ENCODE peak calls at places on chromosomes 4 and X, in six cellular contexts. S is NB4; O is astrocyte of the cerebellum; F is foreskin fibroblast; X is lower lobe of right lung; Q is CD8-positive, alpha-beta T cell. N is an unnamed sample.

GRCh38 chr4:31246856-31247255 is 526.7 kb downstream of the PCDH7 start:
- DNase-seq in S (no peak), O (no peak), F (no peak), X (no peak), Q (no peak), N (no peak)

GRCh38 chr4:41569957-41570356 is 32.0 kb downstream of the LIMCH1 start:
- DNase-seq in S (no peak), O (no peak), F (peak), X (no peak), Q (no peak), N (no peak)

GRCh38 chr4:65450899-65451298 is 219.4 kb downstream of the EPHA5 start:
- DNase-seq in S (no peak), O (no peak), F (no peak), X (no peak), Q (no peak), N (no peak)

GRCh38 chrX:42386681-42387080 is 391.3 kb downstream of the PPP1R2C start:
- DNase-seq in S (no peak), O (no peak), F (no peak), X (no peak), Q (no peak), N (no peak)

GRCh38 chr4:123546661-123547060 is 150.1 kb downstream of the SPRY1 start:
- DNase-seq in S (no peak), O (no peak), F (no peak), X (no peak), Q (no peak), N (no peak)

GRCh38 chr4:97984545-97985131 is 158.6 kb downstream of the STPG2 start:
- DNase-seq in S (peak), O (no peak), F (no peak), X (no peak), Q (no peak), N (no peak)

GRCh38 chr4:21753084-21753760 is 195.3 kb downstream of the KCNIP4 start:
- DNase-seq in S (no peak), O (no peak), F (peak), X (no peak), Q (no peak), N (no peak)

GRCh38 chr4:108890491-108890890 is 127.6 kb upstream of the ETNPPL start:
- DNase-seq in S (no peak), O (no peak), F (no peak), X (no peak), Q (no peak), N (no peak)

GRCh38 chr4:135365065-135365464 is 1163.5 kb upstream of the PABPC4L start:
- DNase-seq in S (no peak), O (no peak), F (peak), X (no peak), Q (no peak), N (no peak)

GRCh38 chr4:142307857-142308256 is 538.2 kb downstream of the INPP4B start:
- DNase-seq in S (no peak), O (no peak), F (no peak), X (no peak), Q (no peak), N (no peak)

GRCh38 chr4:39032218-39033085 is at the start of gene TMEM156:
- DNase-seq in S (peak), O (no peak), F (peak), X (no peak), Q (no peak), N (no peak)

GRCh38 chrX:35115205-35115604 is 172.6 kb downstream of the FAM47B start:
- DNase-seq in S (no peak), O (peak), F (peak), X (no peak), Q (no peak), N (no peak)

GRCh38 chrX:41029332-41029731 is 55.9 kb upstream of the USP9X start:
- DNase-seq in S (no peak), O (no peak), F (no peak), X (no peak), Q (no peak), N (no peak)

GRCh38 chrX:133053854-133054565 is 42.9 kb downstream of the USP26 start:
- DNase-seq in S (no peak), O (no peak), F (no peak), X (no peak), Q (no peak), N (no peak)

GRCh38 chrX:68945603-68946228 is 116.9 kb downstream of the EFNB1 start:
- DNase-seq in S (peak), O (no peak), F (peak), X (no peak), Q (no peak), N (no peak)

GRCh38 chr4:112910109-112910736 is 139.2 kb upstream of the ANK2 start:
- DNase-seq in S (no peak), O (peak), F (peak), X (no peak), Q (no peak), N (no peak)

GRCh38 chrX:56232221-56233082 is at the start of gene KLF8:
- DNase-seq in S (peak), O (no peak), F (peak), X (peak), Q (peak), N (no peak)

GRCh38 chr4:122643257-122643656 is 22.4 kb upstream of the IL21 start:
- DNase-seq in S (no peak), O (no peak), F (no peak), X (no peak), Q (no peak), N (no peak)

GRCh38 chrX:22126311-22126710 is 94.2 kb downstream of the PHEX start:
- DNase-seq in S (no peak), O (no peak), F (peak), X (no peak), Q (no peak), N (no peak)

GRCh38 chrX:50111762-50112161 is 89.0 kb downstream of the AKAP4 start:
- DNase-seq in S (no peak), O (no peak), F (no peak), X (peak), Q (no peak), N (no peak)

GRCh38 chrX:47960400-47960799 is 43.4 kb downstream of the ZNF182 start:
- DNase-seq in S (peak), O (no peak), F (no peak), X (no peak), Q (no peak), N (peak)

GRCh38 chrX:102067966-102068723 is 57.3 kb upstream of the TCEAL2 start:
- DNase-seq in S (peak), O (no peak), F (peak), X (no peak), Q (peak), N (no peak)

GRCh38 chrX:24002167-24002566 is 24.8 kb downstream of the KLHL15 start:
- DNase-seq in S (no peak), O (no peak), F (no peak), X (no peak), Q (no peak), N (no peak)

GRCh38 chr4:25842229-25842840 is 20.5 kb downstream of the SEL1L3 start:
- DNase-seq in S (peak), O (no peak), F (no peak), X (no peak), Q (peak), N (no peak)

GRCh38 chrX:77415161-77415560 is 32.0 kb upstream of the FGF16 start:
- DNase-seq in S (peak), O (no peak), F (peak), X (no peak), Q (no peak), N (no peak)
- TF ChIP-seq CTCF in S (peak), O (no peak), F (no peak), X (no peak), Q (no peak), N (no peak)

DNA sequence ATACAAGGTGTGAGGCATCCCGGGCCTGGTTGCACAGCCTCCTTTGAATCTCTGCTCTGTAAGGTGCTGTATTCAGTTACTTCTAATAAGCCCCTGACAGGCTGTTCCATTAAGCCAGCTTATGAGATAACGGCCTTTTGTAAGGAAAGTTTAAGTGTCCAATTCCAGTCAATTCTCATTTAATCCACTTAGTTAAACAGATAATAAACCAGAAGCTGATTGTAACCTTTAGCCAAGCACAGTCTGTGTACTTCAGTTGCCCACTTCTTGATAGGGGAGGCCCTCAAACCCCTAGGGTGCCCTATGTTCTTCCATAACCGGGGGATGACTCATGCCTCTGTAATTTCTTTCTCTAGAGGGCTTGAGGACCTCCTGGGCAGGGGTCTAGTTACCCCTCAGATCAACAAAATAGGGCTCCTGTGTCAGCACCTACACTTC is 63.4 kb downstream of the RASL11B start:
- DNase-seq in S (peak), O (no peak), F (peak), X (no peak), Q (no peak), N (no peak)
- TF ChIP-seq CTCF in S (no peak), O (no peak), F (no peak), X (no peak), Q (no peak), N (no peak)

GRCh38 chrX:137342969-137343368 is 223.0 kb upstream of the ZIC3 start:
- DNase-seq in S (no peak), O (no peak), F (no peak), X (no peak), Q (no peak), N (no peak)
- TF ChIP-seq CTCF in S (no peak), O (no peak), F (no peak), X (no peak), Q (no peak), N (no peak)

GRCh38 chrX:38192007-38192625 is 28.6 kb downstream of the SRPX start:
- DNase-seq in S (peak), O (no peak), F (peak), X (no peak), Q (no peak), N (no peak)
- TF ChIP-seq CTCF in S (peak), O (peak), F (peak), X (peak), Q (no peak), N (peak)

DNA sequence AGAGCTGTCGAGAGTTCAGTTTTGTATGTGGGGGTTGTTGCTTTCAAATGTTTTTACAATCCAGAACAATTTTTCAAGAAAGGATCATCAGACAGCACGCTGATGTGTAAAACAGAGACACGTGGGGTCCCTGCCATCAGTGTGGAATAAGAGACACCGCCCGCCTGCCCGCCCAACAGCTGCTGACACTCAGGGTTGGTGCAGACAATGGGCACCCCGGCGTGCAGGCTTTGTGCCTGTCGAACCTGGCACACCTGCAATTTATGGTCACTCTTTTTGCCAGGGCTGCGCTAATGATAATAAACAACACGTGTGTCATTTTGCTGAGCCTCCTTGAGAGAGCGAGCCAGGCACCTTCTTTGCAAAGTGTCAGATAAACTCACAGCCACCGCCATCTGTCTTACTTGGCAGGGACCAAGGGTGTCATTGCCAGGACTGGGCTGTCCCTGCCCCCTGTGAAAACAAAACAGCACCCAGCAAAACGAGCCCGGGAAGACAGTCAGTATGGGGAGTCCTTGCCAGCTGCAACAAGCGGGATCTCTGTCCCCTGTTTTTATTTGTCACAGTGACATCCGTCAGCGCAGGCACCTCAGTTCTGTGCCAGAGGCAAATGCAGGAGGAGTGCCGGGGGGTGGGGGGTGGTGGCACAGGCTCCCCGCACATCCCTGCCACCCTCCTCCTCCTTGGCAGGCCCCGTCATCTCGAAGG is 69.1 kb downstream of the PSAPL1 start:
- DNase-seq in S (no peak), O (no peak), F (no peak), X (no peak), Q (no peak), N (no peak)
- TF ChIP-seq CTCF in S (no peak), O (no peak), F (no peak), X (no peak), Q (no peak), N (no peak)

GRCh38 chr4:62170235-62170634 is 970.1 kb downstream of the ADGRL3 start:
- DNase-seq in S (no peak), O (no peak), F (no peak), X (no peak), Q (no peak), N (no peak)
- TF ChIP-seq CTCF in S (no peak), O (no peak), F (no peak), X (no peak), Q (no peak), N (no peak)

GRCh38 chr4:35463251-35463952 is 780.9 kb downstream of the ARAP2 start:
- DNase-seq in S (no peak), O (no peak), F (no peak), X (peak), Q (no peak), N (no peak)

GRCh38 chr4:35465096-35465495 is 779.2 kb downstream of the ARAP2 start:
- DNase-seq in S (no peak), O (no peak), F (no peak), X (no peak), Q (no peak), N (no peak)

GRCh38 chr4:35459045-35459444 is 785.3 kb downstream of the ARAP2 start:
- DNase-seq in S (no peak), O (no peak), F (no peak), X (no peak), Q (no peak), N (no peak)

GRCh38 chr4:35461931-35462659 is 782.2 kb downstream of the ARAP2 start:
- DNase-seq in S (peak), O (no peak), F (no peak), X (no peak), Q (no peak), N (no peak)
- TF ChIP-seq CTCF in S (peak), O (no peak), F (no peak), X (no peak), Q (no peak), N (no peak)

GRCh38 chr4:55132775-55133174 is 7.4 kb upstream of the KDR start:
- DNase-seq in S (no peak), O (no peak), F (no peak), X (no peak), Q (no peak), N (no peak)
- TF ChIP-seq CTCF in S (no peak), O (no peak), F (no peak), X (no peak), Q (no peak), N (no peak)

N was measured in CD14-positive monocyte.